ENCODE peak calls at places on chromosomes 16 and 17, in six cellular contexts. H, X, T, S, V and W are unnamed samples.

GRCh38 chr16:87474566-87474996 is 18.2 kb downstream of the ZCCHC14 start:
- DNase-seq in S (no peak), T (no peak), X (no peak), V (no peak), H (no peak), W (no peak)

GRCh38 chr17:59845595-59846390 is 47.0 kb downstream of the TUBD1 start:
- DNase-seq in S (peak), T (peak), X (peak), V (peak), H (peak), W (no peak)

GRCh38 chr17:12592941-12593340 is 72.7 kb upstream of the MYOCD start:
- DNase-seq in T (peak), V (peak), H (no peak), S (no peak), X (no peak), W (peak)

GRCh38 chr17:77382356-77382911 is 241.7 kb downstream of the SEC14L1 start:
- DNase-seq in H (no peak), V (peak), S (no peak), T (no peak), X (no peak), W (no peak)

GRCh38 chr16:49441366-49441780 is 67.8 kb downstream of the C16orf78 start:
- DNase-seq in H (peak), T (no peak), X (peak), S (no peak), V (no peak), W (no peak)

GRCh38 chr17:39676198-39676819 is 8.1 kb downstream of the PNMT start:
- DNase-seq in T (peak), X (peak), V (no peak), S (no peak), H (peak), W (no peak)

GRCh38 chr16:2664522-2665096 is 17.7 kb upstream of the KCTD5 start:
- DNase-seq in H (no peak), X (no peak), S (no peak), T (peak), V (no peak), W (no peak)

GRCh38 chr16:82748026-82748425 is 121.3 kb downstream of the CDH13 start:
- DNase-seq in V (peak), H (no peak), T (no peak), S (no peak), X (no peak), W (no peak)

GRCh38 chr16:58885528-58886170 is 151.5 kb upstream of the GOT2 start:
- DNase-seq in T (no peak), X (no peak), S (no peak), V (peak), H (no peak), W (no peak)

GRCh38 chr17:82837586-82838320 is 2.1 kb downstream of the ZNF750 start:
- DNase-seq in S (no peak), V (no peak), X (no peak), H (no peak), T (peak), W (no peak)

GRCh38 chr17:53765609-53766008 is 57.1 kb upstream of the KIF2B start:
- DNase-seq in V (peak), X (no peak), T (peak), S (no peak), H (no peak), W (no peak)

GRCh38 chr17:59476413-59476812 is 89.0 kb upstream of the DHX40 start:
- DNase-seq in T (no peak), X (no peak), H (no peak), V (no peak), S (no peak), W (no peak)

GRCh38 chr16:29900888-29901606 is 759 bp downstream of the ASPHD1 start:
- DNase-seq in H (no peak), T (no peak), S (no peak), V (no peak), X (no peak), W (no peak)

GRCh38 chr16:29900102-29900887 is at the start of gene ASPHD1:
- DNase-seq in V (peak), S (peak), H (peak), T (peak), X (peak), W (peak)

GRCh38 chr16:29898786-29899515 is 399 bp downstream of the SEZ6L2 start:
- DNase-seq in T (no peak), S (no peak), H (no peak), X (no peak), V (no peak), W (no peak)

GRCh38 chr16:29898135-29898534 is 1.2 kb downstream of the SEZ6L2 start:
- DNase-seq in V (no peak), S (no peak), T (no peak), X (no peak), H (no peak), W (no peak)

GRCh38 chr16:29899516-29900101 is at the start of gene SEZ6L2:
- DNase-seq in V (peak), T (peak), H (peak), S (peak), X (peak), W (peak)
- TF ChIP-seq CTCF in V (peak), T (peak), H (peak), S (peak), X (no peak), W (peak)

GRCh38 chr16:88941051-88941932 is 35.7 kb downstream of the CBFA2T3 start:
- DNase-seq in T (no peak), S (no peak), V (no peak), X (no peak), H (no peak), W (no peak)
- H3K4me3 ChIP-seq in T (no peak), S (peak), V (no peak), X (peak), H (peak), W (no peak)

DNA sequence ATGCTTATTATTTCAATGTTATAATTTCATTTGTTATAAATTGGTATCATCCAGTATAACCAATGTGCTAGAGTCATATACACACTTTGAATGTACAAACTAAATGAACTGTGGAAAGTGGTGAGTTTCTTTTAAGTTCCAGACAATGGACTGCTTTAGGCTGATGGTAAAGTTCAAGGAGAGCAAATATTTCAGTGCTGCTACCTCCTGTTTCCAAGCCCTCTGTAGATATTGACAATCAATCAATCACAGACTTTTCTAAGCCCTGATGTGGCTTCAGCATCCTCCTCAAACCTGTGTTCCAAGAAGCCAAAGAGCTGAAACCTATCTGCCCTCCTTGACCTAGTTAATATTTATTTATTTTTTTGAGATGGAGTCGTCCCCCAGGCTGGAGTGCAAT is 28.2 kb upstream of the SREBF1 start:
- DNase-seq in H (no peak), T (no peak), V (no peak), X (no peak), S (no peak), W (no peak)
- TF ChIP-seq CTCF in H (no peak), T (no peak), V (no peak), X (no peak), S (no peak), W (no peak)

DNA sequence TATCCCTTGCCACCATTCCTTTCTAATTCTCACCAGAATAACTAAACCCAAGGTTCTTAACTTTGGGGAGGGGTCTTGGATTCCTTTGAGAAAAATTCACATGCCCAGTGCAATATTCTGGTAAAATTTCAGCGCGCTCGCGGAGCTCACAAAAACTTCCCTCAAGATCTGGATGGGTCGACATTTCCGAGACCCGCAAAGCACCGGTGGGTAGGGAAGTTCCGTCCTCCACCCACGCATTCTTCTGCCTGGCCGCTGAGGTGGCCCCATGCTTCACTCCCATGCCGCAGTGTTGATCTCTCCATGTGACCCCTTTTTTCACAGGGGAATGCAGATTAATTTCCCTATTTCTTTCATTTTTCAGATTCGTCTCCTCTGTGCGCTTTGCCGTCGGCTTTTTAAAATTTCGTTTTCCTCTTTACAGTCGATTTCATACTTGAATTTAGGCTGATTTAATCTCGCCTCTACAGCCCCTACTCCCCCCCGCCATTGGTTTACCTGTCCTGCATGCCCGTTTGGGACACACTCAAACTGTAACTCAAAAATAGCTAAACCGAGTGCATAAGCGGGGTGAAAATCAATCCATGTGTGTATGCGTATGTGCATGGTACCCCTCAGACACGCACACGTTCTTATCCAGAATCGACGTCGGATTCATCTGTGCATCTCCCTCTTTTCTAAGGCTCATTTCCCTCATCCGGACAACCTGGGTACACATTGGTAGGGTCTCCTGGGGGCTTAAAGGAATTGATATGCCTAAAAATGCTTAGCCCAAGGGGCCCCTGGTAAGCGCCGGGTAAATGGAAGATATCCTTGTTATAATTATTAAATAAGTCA is 1.4 kb upstream of the SP6 start:
- DNase-seq in V (no peak), X (no peak), S (no peak), H (no peak), T (no peak), W (no peak)
- H3K4me3 ChIP-seq in V (no peak), X (no peak), S (no peak), H (peak), T (no peak), W (no peak)

GRCh38 chr16:66270333-66270927 is 96.1 kb upstream of the CDH5 start:
- DNase-seq in V (peak), X (peak), S (peak), H (peak), T (no peak), W (no peak)
- TF ChIP-seq CTCF in V (peak), X (peak), S (peak), H (peak), T (peak), W (peak)

DNA sequence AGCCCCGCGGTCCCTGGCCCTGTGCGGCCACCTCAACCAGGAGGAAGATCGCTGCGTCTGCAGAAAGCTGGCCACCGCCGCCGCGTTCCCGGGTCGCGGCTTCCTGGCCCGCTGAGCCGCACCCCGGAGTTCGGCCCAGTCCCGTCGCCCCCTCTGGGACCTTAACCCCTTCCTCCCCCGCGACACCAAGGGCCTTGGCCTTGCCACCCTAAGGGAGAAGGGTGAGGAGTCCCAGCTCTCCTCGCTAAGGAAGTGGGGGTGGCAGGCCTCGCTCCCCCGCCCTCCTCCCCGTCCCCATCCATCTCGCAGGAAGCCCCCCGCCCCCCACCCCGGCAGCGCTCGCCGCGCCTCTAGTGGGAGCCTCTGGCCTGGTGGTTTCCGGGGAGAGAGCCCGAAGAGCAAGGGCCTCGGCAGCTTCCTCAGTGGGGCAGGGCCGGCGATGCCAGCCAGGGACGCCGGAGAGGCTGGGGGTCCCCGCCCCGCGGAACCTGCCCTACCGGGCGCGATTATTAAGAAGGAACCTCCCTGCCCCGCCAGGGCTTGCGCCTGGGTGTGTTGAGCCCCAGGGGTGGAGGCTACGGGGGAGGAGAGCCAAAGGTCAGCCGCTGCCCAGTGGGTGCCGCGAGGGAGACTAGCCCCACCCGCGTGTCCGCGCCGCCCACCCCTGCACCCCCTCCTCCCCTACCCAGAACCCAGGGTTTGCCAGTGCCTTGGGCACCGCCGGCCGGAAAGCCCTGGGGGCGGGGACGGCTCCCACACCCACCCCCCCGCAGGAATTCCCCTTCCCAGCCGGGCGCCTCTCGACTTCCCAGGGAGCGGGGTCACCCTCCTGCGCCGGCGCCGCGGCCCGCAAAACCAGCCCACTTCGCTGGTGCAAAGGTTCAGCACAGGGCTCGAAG is 6.8 kb downstream of the CBX4 start:
- DNase-seq in T (no peak), H (no peak), X (peak), V (no peak), S (no peak), W (no peak)
- H3K4me3 ChIP-seq in T (peak), H (peak), X (no peak), V (peak), S (peak), W (peak)

GRCh38 chr17:32755045-32755805 is 121.7 kb downstream of the MYO1D start:
- DNase-seq in H (no peak), V (peak), S (peak), X (no peak), T (peak), W (peak)
- TF ChIP-seq CTCF in H (peak), V (peak), S (peak), X (no peak), T (peak), W (peak)

GRCh38 chr17:81734405-81735055 is 22.4 kb downstream of the SLC25A10 start:
- DNase-seq in H (no peak), T (no peak), X (peak), S (no peak), V (no peak), W (no peak)

GRCh38 chr17:81737947-81738800 is 26.1 kb downstream of the SLC25A10 start:
- DNase-seq in T (no peak), S (no peak), V (no peak), H (no peak), X (no peak), W (no peak)

GRCh38 chr17:81738801-81739393 is 26.8 kb downstream of the SLC25A10 start:
- DNase-seq in H (no peak), S (no peak), X (no peak), V (no peak), T (no peak), W (no peak)

GRCh38 chr17:81733507-81734404 is 21.7 kb downstream of the SLC25A10 start:
- DNase-seq in X (peak), V (peak), S (peak), H (peak), T (peak), W (no peak)

DNA sequence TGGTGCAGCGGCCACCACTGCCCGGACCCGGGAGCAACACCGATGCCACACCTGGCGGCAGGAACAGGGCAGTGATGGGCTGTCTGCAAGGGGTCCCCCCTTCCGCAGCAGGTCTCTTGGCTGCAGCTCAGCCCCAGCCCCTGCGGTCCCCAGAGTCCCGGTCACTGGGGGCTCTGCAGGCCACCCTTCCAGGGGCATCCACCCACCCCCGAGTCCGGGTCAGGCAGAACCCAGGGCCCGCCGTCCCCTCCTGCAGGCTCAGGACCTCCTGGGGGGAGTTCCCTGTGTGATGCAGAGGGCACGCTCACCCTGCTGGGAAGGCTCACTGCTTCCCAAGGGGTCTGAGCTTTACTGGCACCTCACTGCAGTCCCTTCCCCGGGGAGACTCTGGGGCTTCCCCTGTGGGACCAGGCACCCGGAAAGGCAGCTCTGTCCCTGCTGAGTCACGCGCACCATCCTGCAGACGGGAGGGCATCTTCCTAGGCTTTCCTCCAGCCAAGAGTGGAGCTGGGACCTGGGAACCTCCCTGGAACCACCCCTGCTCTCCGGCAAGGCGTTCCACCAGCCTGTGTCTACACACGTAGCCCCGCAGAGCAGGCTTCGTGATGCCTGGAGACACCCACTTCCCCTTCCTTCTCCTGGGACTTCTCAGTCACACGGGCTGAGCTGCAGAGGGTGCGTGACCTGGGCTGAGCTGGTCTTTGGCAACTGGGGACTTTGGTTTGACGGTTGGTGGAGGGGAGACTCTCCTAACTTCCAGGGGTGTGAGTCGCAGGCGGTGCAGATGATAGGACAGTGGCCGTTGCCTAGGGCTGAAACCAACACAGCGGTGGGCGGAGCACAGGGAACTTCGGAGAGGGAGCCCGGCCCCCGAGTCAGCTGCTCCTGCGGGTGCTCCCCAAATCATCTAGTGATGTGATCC is 23.4 kb downstream of the SLC25A10 start:
- DNase-seq in X (peak), T (peak), H (no peak), V (no peak), S (no peak), W (no peak)
- H3K4me3 ChIP-seq in X (no peak), T (peak), H (peak), V (no peak), S (peak), W (no peak)

GRCh38 chr16:83789642-83790401 is 18.0 kb upstream of the HSBP1 start:
- DNase-seq in T (no peak), V (no peak), H (no peak), X (no peak), S (no peak), W (no peak)

GRCh38 chr16:83791916-83792315 is 15.9 kb upstream of the HSBP1 start:
- DNase-seq in S (no peak), V (no peak), H (no peak), X (no peak), T (no peak), W (no peak)

GRCh38 chr16:83794874-83795273 is 12.9 kb upstream of the HSBP1 start:
- DNase-seq in V (no peak), X (no peak), S (no peak), H (no peak), T (no peak), W (no peak)

GRCh38 chr16:83793179-83793578 is 14.6 kb upstream of the HSBP1 start:
- DNase-seq in S (no peak), X (no peak), T (peak), V (no peak), H (no peak), W (no peak)

DNA sequence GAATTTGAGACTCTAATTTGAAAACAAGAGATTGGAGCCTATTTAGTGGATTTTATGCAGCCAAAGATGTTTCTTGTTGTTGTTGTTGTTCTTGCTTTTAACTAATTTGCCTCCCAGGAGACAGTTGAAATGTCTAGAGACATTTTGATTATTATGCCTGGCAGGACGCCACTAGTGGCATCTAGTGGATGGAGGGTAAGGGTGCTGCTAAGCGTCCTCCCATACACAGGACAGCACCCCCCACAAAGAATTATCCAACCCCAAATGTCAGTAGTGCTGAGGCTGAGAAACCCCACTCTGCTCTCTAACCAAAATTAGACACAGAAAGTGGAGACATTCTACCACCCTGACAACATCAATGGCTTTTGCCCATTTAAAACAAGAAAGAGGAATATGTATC is 15.4 kb upstream of the HSBP1 start:
- DNase-seq in X (no peak), V (no peak), H (no peak), S (no peak), T (no peak), W (no peak)
- TF ChIP-seq CTCF in X (no peak), V (no peak), H (no peak), S (peak), T (no peak), W (no peak)